ENCODE peak calls at places on chromosomes 4 and X, in eight cellular contexts. One of them, this sample, is unnamed.

GRCh38 chr4:56958111-56958517 is 19.3 kb downstream of the NOA1 start:
- DNase-seq in cardiac muscle cell: peak; percentile 99
- DNase-seq in AG04449: peak; percentile 84
- DNase-seq in adrenal gland: peak; percentile 81
- DNase-seq in neural progenitor cell: no peak
- DNase-seq in brain microvascular endothelial cell: peak; percentile 97
- DNase-seq in lower lobe of right lung: peak; percentile 69
- DNase-seq in body of pancreas: peak; percentile 61
- DNase-seq in this sample: peak; percentile 95

GRCh38 chrX:103330601-103331397 is 760 bp downstream of the TCEAL7 start:
- DNase-seq in cardiac muscle cell: peak; percentile 16
- DNase-seq in AG04449: no peak
- DNase-seq in adrenal gland: no peak
- DNase-seq in neural progenitor cell: peak; percentile 69
- DNase-seq in brain microvascular endothelial cell: no peak
- DNase-seq in lower lobe of right lung: no peak
- DNase-seq in body of pancreas: no peak
- DNase-seq in this sample: no peak

GRCh38 chrX:3584415-3584996 is 128.9 kb downstream of the PRKX start:
- DNase-seq in cardiac muscle cell: no peak
- DNase-seq in AG04449: no peak
- DNase-seq in adrenal gland: no peak
- DNase-seq in neural progenitor cell: no peak
- DNase-seq in brain microvascular endothelial cell: no peak
- DNase-seq in lower lobe of right lung: no peak
- DNase-seq in body of pancreas: no peak
- DNase-seq in this sample: no peak

GRCh38 chrX:112083624-112084326 is 1.2 kb upstream of the TRPC5 start:
- DNase-seq in cardiac muscle cell: no peak
- DNase-seq in AG04449: no peak
- DNase-seq in adrenal gland: no peak
- DNase-seq in neural progenitor cell: peak; percentile 36
- DNase-seq in brain microvascular endothelial cell: no peak
- DNase-seq in lower lobe of right lung: no peak
- DNase-seq in body of pancreas: no peak
- DNase-seq in this sample: no peak

GRCh38 chrX:28590394-28590793 is 3.1 kb downstream of the IL1RAPL1 start:
- DNase-seq in cardiac muscle cell: peak; percentile 22
- DNase-seq in AG04449: no peak
- DNase-seq in adrenal gland: no peak
- DNase-seq in neural progenitor cell: peak; percentile 23
- DNase-seq in brain microvascular endothelial cell: no peak
- DNase-seq in lower lobe of right lung: no peak
- DNase-seq in body of pancreas: no peak
- DNase-seq in this sample: no peak

GRCh38 chr4:7145291-7145934 is 46.9 kb upstream of the SORCS2 start:
- DNase-seq in cardiac muscle cell: no peak
- DNase-seq in AG04449: no peak
- DNase-seq in adrenal gland: no peak
- DNase-seq in neural progenitor cell: no peak
- DNase-seq in brain microvascular endothelial cell: no peak
- DNase-seq in lower lobe of right lung: no peak
- DNase-seq in body of pancreas: no peak
- DNase-seq in this sample: no peak

GRCh38 chr4:87982446-87982845 is 6.9 kb downstream of the SPP1 start:
- DNase-seq in cardiac muscle cell: peak; percentile 47
- DNase-seq in AG04449: no peak
- DNase-seq in adrenal gland: no peak
- DNase-seq in neural progenitor cell: peak; percentile 55
- DNase-seq in brain microvascular endothelial cell: peak; percentile 38
- DNase-seq in lower lobe of right lung: no peak
- DNase-seq in body of pancreas: no peak
- DNase-seq in this sample: no peak

GRCh38 chr4:65911720-65912119 is 241.4 kb upstream of the EPHA5 start:
- DNase-seq in cardiac muscle cell: no peak
- DNase-seq in AG04449: no peak
- DNase-seq in adrenal gland: no peak
- DNase-seq in neural progenitor cell: no peak
- DNase-seq in brain microvascular endothelial cell: no peak
- DNase-seq in lower lobe of right lung: no peak
- DNase-seq in body of pancreas: no peak
- DNase-seq in this sample: no peak

GRCh38 chrX:148290937-148291336 is 209.5 kb upstream of the AFF2 start:
- DNase-seq in cardiac muscle cell: no peak
- DNase-seq in AG04449: no peak
- DNase-seq in adrenal gland: no peak
- DNase-seq in neural progenitor cell: no peak
- DNase-seq in brain microvascular endothelial cell: no peak
- DNase-seq in lower lobe of right lung: no peak
- DNase-seq in body of pancreas: no peak
- DNase-seq in this sample: no peak

GRCh38 chr4:94741304-94741703 is 16.5 kb upstream of the BMPR1B start:
- DNase-seq in cardiac muscle cell: peak; percentile 27
- DNase-seq in AG04449: no peak
- DNase-seq in adrenal gland: no peak
- DNase-seq in neural progenitor cell: no peak
- DNase-seq in brain microvascular endothelial cell: peak; percentile 57
- DNase-seq in lower lobe of right lung: no peak
- DNase-seq in body of pancreas: no peak
- DNase-seq in this sample: no peak

GRCh38 chr4:4554234-4554633 is 12.4 kb upstream of the STX18 start:
- DNase-seq in cardiac muscle cell: no peak
- DNase-seq in AG04449: no peak
- DNase-seq in adrenal gland: no peak
- DNase-seq in neural progenitor cell: no peak
- DNase-seq in brain microvascular endothelial cell: no peak
- DNase-seq in lower lobe of right lung: no peak
- DNase-seq in body of pancreas: no peak
- DNase-seq in this sample: no peak

GRCh38 chrX:149286940-149287349 is 218.2 kb downstream of the IDS start:
- DNase-seq in cardiac muscle cell: peak; percentile 61
- DNase-seq in AG04449: no peak
- DNase-seq in adrenal gland: peak; percentile 31
- DNase-seq in neural progenitor cell: peak; percentile 48
- DNase-seq in brain microvascular endothelial cell: peak; percentile 36
- DNase-seq in lower lobe of right lung: no peak
- DNase-seq in body of pancreas: peak; percentile 23
- DNase-seq in this sample: peak; percentile 26

GRCh38 chrX:18441780-18442367 is 16.5 kb downstream of the CDKL5 start:
- DNase-seq in cardiac muscle cell: no peak
- DNase-seq in AG04449: no peak
- DNase-seq in adrenal gland: no peak
- DNase-seq in neural progenitor cell: no peak
- DNase-seq in brain microvascular endothelial cell: no peak
- DNase-seq in lower lobe of right lung: no peak
- DNase-seq in body of pancreas: no peak
- DNase-seq in this sample: no peak

GRCh38 chrX:123277347-123277746 is 93.3 kb downstream of the GRIA3 start:
- DNase-seq in cardiac muscle cell: no peak
- DNase-seq in AG04449: no peak
- DNase-seq in adrenal gland: no peak
- DNase-seq in neural progenitor cell: no peak
- DNase-seq in brain microvascular endothelial cell: no peak
- DNase-seq in lower lobe of right lung: no peak
- DNase-seq in body of pancreas: no peak
- DNase-seq in this sample: no peak

GRCh38 chrX:13373027-13373806 is 53.4 kb upstream of the ATXN3L start:
- DNase-seq in cardiac muscle cell: no peak
- DNase-seq in AG04449: no peak
- DNase-seq in adrenal gland: no peak
- DNase-seq in neural progenitor cell: no peak
- DNase-seq in brain microvascular endothelial cell: peak; percentile 43
- DNase-seq in lower lobe of right lung: no peak
- DNase-seq in body of pancreas: no peak
- DNase-seq in this sample: no peak

GRCh38 chrX:118255921-118256320 is 90.0 kb upstream of the WDR44 start:
- DNase-seq in cardiac muscle cell: no peak
- DNase-seq in AG04449: no peak
- DNase-seq in adrenal gland: no peak
- DNase-seq in neural progenitor cell: no peak
- DNase-seq in brain microvascular endothelial cell: no peak
- DNase-seq in lower lobe of right lung: no peak
- DNase-seq in body of pancreas: no peak
- DNase-seq in this sample: no peak

DNA sequence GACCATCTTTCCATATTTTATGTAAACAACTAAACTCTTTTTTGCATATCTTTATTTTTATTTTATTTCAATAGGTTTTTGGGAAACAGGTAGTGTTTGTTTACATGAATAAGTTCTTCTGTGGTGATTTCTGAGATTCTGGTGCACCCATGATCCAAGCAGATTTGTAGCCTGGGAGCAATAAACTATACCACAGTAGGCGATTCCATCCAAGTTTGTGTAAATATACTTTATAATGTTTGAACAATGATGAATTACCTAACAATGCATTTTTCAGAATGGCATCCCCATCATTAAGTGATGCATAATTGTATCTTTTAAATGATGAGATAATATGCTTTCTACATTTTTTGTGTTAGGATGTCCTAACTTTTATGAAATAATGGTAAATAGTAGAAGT is 39.2 kb upstream of the CYSLTR1 start:
- DNase-seq in cardiac muscle cell: no peak
- DNase-seq in AG04449: no peak
- DNase-seq in adrenal gland: no peak
- DNase-seq in neural progenitor cell: no peak
- DNase-seq in brain microvascular endothelial cell: no peak
- DNase-seq in lower lobe of right lung: no peak
- DNase-seq in body of pancreas: no peak
- DNase-seq in this sample: no peak
- TF ChIP-seq CTCF in cardiac muscle cell: no peak
- TF ChIP-seq CTCF in AG04449: no peak
- TF ChIP-seq CTCF in adrenal gland: no peak
- TF ChIP-seq CTCF in neural progenitor cell: no peak
- TF ChIP-seq CTCF in brain microvascular endothelial cell: no peak
- TF ChIP-seq CTCF in lower lobe of right lung: no peak
- TF ChIP-seq CTCF in body of pancreas: no peak
- TF ChIP-seq CTCF in this sample: no peak

GRCh38 chr4:108159845-108160244 is 8.9 kb downstream of the LEF1 start:
- DNase-seq in cardiac muscle cell: no peak
- DNase-seq in AG04449: no peak
- DNase-seq in adrenal gland: no peak
- DNase-seq in neural progenitor cell: no peak
- DNase-seq in brain microvascular endothelial cell: no peak
- DNase-seq in lower lobe of right lung: no peak
- DNase-seq in body of pancreas: no peak
- DNase-seq in this sample: no peak
- H3K4me3 ChIP-seq in cardiac muscle cell: no peak overlapping the region
- H3K4me3 ChIP-seq in AG04449: no peak overlapping the region
- H3K4me3 ChIP-seq in adrenal gland: no peak overlapping the region
- H3K4me3 ChIP-seq in neural progenitor cell: no peak overlapping the region
- H3K4me3 ChIP-seq in brain microvascular endothelial cell: no peak overlapping the region
- H3K4me3 ChIP-seq in lower lobe of right lung: no peak overlapping the region
- H3K4me3 ChIP-seq in body of pancreas: no peak overlapping the region
- H3K4me3 ChIP-seq in this sample: no peak overlapping the region

GRCh38 chr4:40043786-40044185 is 12.9 kb upstream of the N4BP2 start:
- DNase-seq in cardiac muscle cell: no peak
- DNase-seq in AG04449: no peak
- DNase-seq in adrenal gland: no peak
- DNase-seq in neural progenitor cell: no peak
- DNase-seq in brain microvascular endothelial cell: no peak
- DNase-seq in lower lobe of right lung: no peak
- DNase-seq in body of pancreas: no peak
- DNase-seq in this sample: no peak

GRCh38 chr4:40040908-40041307 is 15.7 kb upstream of the N4BP2 start:
- DNase-seq in cardiac muscle cell: peak; percentile 19
- DNase-seq in AG04449: no peak
- DNase-seq in adrenal gland: no peak
- DNase-seq in neural progenitor cell: no peak
- DNase-seq in brain microvascular endothelial cell: no peak
- DNase-seq in lower lobe of right lung: no peak
- DNase-seq in body of pancreas: no peak
- DNase-seq in this sample: no peak

DNA sequence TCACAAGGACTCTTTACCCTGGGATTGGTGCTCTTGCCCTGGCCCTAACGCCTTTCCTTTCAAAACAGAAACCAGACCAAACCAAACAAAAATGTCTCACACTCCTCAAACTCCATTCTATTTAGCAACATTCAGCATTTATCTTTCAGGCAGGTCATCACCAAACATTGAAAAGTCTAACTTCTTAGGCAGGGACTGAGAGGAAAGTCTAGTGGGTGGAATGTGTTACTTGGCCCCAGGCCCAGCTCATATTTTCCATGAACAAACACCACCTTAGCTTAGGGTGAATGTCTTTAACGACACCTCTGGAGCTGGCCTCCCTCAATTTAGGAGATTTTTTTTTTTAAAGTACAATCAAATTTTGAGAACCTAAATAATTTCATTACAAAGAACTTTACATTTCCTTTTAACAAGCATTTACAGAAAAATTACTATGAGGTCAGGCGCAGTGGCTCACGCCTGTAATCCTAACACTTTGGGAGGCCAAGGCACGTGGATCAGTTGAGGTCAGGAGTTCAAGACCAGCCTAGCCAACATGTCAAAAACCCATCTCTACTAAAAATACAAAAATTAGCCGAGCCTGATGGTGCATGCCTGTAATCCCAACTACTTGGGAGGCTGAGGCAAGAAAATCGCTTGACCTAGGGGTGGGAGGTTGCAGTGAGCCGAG is 10.2 kb upstream of the N4BP2 start:
- DNase-seq in cardiac muscle cell: peak; percentile 90
- DNase-seq in AG04449: peak; percentile 40
- DNase-seq in adrenal gland: no peak
- DNase-seq in neural progenitor cell: no peak
- DNase-seq in brain microvascular endothelial cell: peak; percentile 62
- DNase-seq in lower lobe of right lung: peak; percentile 60
- DNase-seq in body of pancreas: peak; percentile 67
- DNase-seq in this sample: no peak
- TF ChIP-seq CTCF in cardiac muscle cell: no peak
- TF ChIP-seq CTCF in AG04449: no peak
- TF ChIP-seq CTCF in adrenal gland: no peak
- TF ChIP-seq CTCF in neural progenitor cell: no peak
- TF ChIP-seq CTCF in brain microvascular endothelial cell: peak; percentile 23
- TF ChIP-seq CTCF in lower lobe of right lung: no peak
- TF ChIP-seq CTCF in body of pancreas: no peak
- TF ChIP-seq CTCF in this sample: no peak

DNA sequence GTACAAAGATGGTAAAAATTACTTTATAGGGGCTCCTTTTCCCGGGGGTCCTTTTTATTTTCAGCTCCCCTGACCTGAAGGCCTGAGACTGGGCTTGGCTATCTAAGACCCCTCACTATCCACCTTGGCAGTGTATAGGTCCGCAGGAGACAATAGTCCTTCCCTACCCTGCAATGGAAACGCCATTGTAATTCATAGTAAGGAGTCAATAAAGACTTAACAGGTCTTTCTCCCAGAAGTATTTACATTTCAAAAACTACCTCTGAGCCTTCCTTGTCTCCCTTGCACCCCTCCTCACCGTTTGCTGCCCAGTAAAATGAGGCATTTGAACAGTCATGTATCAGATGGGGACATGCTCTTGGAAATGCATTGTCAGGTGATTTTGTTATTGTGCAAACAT is 401.2 kb upstream of the CNKSR2 start:
- DNase-seq in cardiac muscle cell: no peak
- DNase-seq in AG04449: no peak
- DNase-seq in adrenal gland: no peak
- DNase-seq in neural progenitor cell: no peak
- DNase-seq in brain microvascular endothelial cell: no peak
- DNase-seq in lower lobe of right lung: no peak
- DNase-seq in body of pancreas: no peak
- DNase-seq in this sample: no peak
- H3K4me3 ChIP-seq in cardiac muscle cell: no peak overlapping the region
- H3K4me3 ChIP-seq in AG04449: no peak overlapping the region
- H3K4me3 ChIP-seq in adrenal gland: no peak overlapping the region
- H3K4me3 ChIP-seq in neural progenitor cell: no peak overlapping the region
- H3K4me3 ChIP-seq in brain microvascular endothelial cell: no peak overlapping the region
- H3K4me3 ChIP-seq in lower lobe of right lung: no peak overlapping the region
- H3K4me3 ChIP-seq in body of pancreas: no peak overlapping the region
- H3K4me3 ChIP-seq in this sample: no peak overlapping the region

This sample was measured in foreskin fibroblast.